ENCODE peak calls at places on chromosomes 5 and 9, in four cellular contexts. One of them, this sample, is unnamed.

GRCh38 chr9:136977223-136978072 is at the start of gene PTGDS:
- DNase-seq in GM12878: no peak
- DNase-seq in HepG2: no peak
- DNase-seq in K562: no peak
- DNase-seq in this sample: no peak

GRCh38 chr5:132916086-132916485 is 42.6 kb downstream of the LEAP2 start:
- DNase-seq in GM12878: no peak
- DNase-seq in HepG2: no peak
- DNase-seq in K562: no peak
- DNase-seq in this sample: no peak

GRCh38 chr5:140547508-140548299 is at the start of gene EIF4EBP3:
- DNase-seq in GM12878: peak
- DNase-seq in HepG2: peak
- DNase-seq in K562: peak
- DNase-seq in this sample: peak

GRCh38 chr5:55418994-55419991 is 111.5 kb downstream of the MTREX start:
- DNase-seq in GM12878: no peak
- DNase-seq in HepG2: peak
- DNase-seq in K562: no peak
- DNase-seq in this sample: no peak

GRCh38 chr5:132825824-132826391 is 4.5 kb downstream of the SHROOM1 start:
- DNase-seq in GM12878: no peak
- DNase-seq in HepG2: no peak
- DNase-seq in K562: no peak
- DNase-seq in this sample: no peak

GRCh38 chr9:133460405-133461175 is 812 bp downstream of the CACFD1 start:
- DNase-seq in GM12878: no peak
- DNase-seq in HepG2: peak
- DNase-seq in K562: peak
- DNase-seq in this sample: peak

GRCh38 chr9:4228142-4228541 is 71.7 kb downstream of the GLIS3 start:
- DNase-seq in GM12878: no peak
- DNase-seq in HepG2: no peak
- DNase-seq in K562: no peak
- DNase-seq in this sample: no peak

GRCh38 chr9:91421022-91421765 is 2.4 kb downstream of the NFIL3 start:
- DNase-seq in GM12878: no peak
- DNase-seq in HepG2: peak
- DNase-seq in K562: no peak
- DNase-seq in this sample: no peak

GRCh38 chr9:130328349-130328801 is 62.8 kb downstream of the HMCN2 start:
- DNase-seq in GM12878: no peak
- DNase-seq in HepG2: no peak
- DNase-seq in K562: no peak
- DNase-seq in this sample: no peak

GRCh38 chr5:89047591-89047990 is 164.6 kb upstream of the MEF2C start:
- DNase-seq in GM12878: no peak
- DNase-seq in HepG2: no peak
- DNase-seq in K562: no peak
- DNase-seq in this sample: no peak

GRCh38 chr9:106707722-106708121 is 155.2 kb upstream of the ZNF462 start:
- DNase-seq in GM12878: no peak
- DNase-seq in HepG2: no peak
- DNase-seq in K562: no peak
- DNase-seq in this sample: no peak

GRCh38 chr9:91056917-91057316 is 255.3 kb downstream of the SYK start:
- DNase-seq in GM12878: no peak
- DNase-seq in HepG2: no peak
- DNase-seq in K562: no peak
- DNase-seq in this sample: no peak

GRCh38 chr5:112238473-112238872 is 180.6 kb downstream of the EPB41L4A start:
- DNase-seq in GM12878: no peak
- DNase-seq in HepG2: no peak
- DNase-seq in K562: peak
- DNase-seq in this sample: peak

GRCh38 chr9:69120380-69121154 is 53.5 kb upstream of the TJP2 start:
- DNase-seq in GM12878: no peak
- DNase-seq in HepG2: peak
- DNase-seq in K562: no peak
- DNase-seq in this sample: peak

GRCh38 chr9:93143830-93144530 is 9.9 kb upstream of the NINJ1 start:
- DNase-seq in GM12878: no peak
- DNase-seq in HepG2: no peak
- DNase-seq in K562: no peak
- DNase-seq in this sample: no peak

GRCh38 chr5:113205807-113206206 is 229.0 kb downstream of the TSSK1B start:
- DNase-seq in GM12878: no peak
- DNase-seq in HepG2: peak
- DNase-seq in K562: no peak
- DNase-seq in this sample: peak

GRCh38 chr9:107087256-107087655 is 195.8 kb upstream of the RAD23B start:
- DNase-seq in GM12878: no peak
- DNase-seq in HepG2: no peak
- DNase-seq in K562: no peak
- DNase-seq in this sample: no peak

GRCh38 chr9:31573561-31573960 is 810.9 kb upstream of the ACO1 start:
- DNase-seq in GM12878: no peak
- DNase-seq in HepG2: no peak
- DNase-seq in K562: no peak
- DNase-seq in this sample: no peak

GRCh38 chr9:103037508-103038477 is 42.7 kb downstream of the CYLC2 start:
- DNase-seq in GM12878: no peak
- DNase-seq in HepG2: no peak
- DNase-seq in K562: no peak
- DNase-seq in this sample: no peak

GRCh38 chr9:92342825-92343488 is 17.2 kb downstream of the CENPP start:
- DNase-seq in GM12878: no peak
- DNase-seq in HepG2: no peak
- DNase-seq in K562: no peak
- DNase-seq in this sample: no peak

GRCh38 chr5:51131266-51131665 is 252.0 kb upstream of the ISL1 start:
- DNase-seq in GM12878: no peak
- DNase-seq in HepG2: no peak
- DNase-seq in K562: no peak
- DNase-seq in this sample: no peak

GRCh38 chr5:37604290-37604689 is 225.2 kb downstream of the WDR70 start:
- DNase-seq in GM12878: no peak
- DNase-seq in HepG2: no peak
- DNase-seq in K562: no peak
- DNase-seq in this sample: no peak

GRCh38 chr5:6492934-6493333 is 44.3 kb downstream of the UBE2QL1 start:
- DNase-seq in GM12878: no peak
- DNase-seq in HepG2: no peak
- DNase-seq in K562: no peak
- DNase-seq in this sample: no peak

GRCh38 chr5:134086943-134087305 is 27.6 kb upstream of the TCF7 start:
- DNase-seq in GM12878: no peak
- DNase-seq in HepG2: no peak
- DNase-seq in K562: no peak
- DNase-seq in this sample: no peak

GRCh38 chr5:138981606-138982005 is 106.5 kb upstream of the LRRTM2 start:
- DNase-seq in GM12878: no peak
- DNase-seq in HepG2: no peak
- DNase-seq in K562: no peak
- DNase-seq in this sample: no peak

GRCh38 chr5:159316519-159317383 is 13.5 kb downstream of the IL12B start:
- DNase-seq in GM12878: no peak
- DNase-seq in HepG2: peak
- DNase-seq in K562: peak
- DNase-seq in this sample: peak

GRCh38 chr5:92421937-92422336 is 1038.8 kb upstream of the ARRDC3 start:
- DNase-seq in GM12878: no peak
- DNase-seq in HepG2: no peak
- DNase-seq in K562: no peak
- DNase-seq in this sample: no peak

GRCh38 chr9:115883467-115884329 is 269.9 kb upstream of the PAPPA start:
- DNase-seq in GM12878: no peak
- DNase-seq in HepG2: peak
- DNase-seq in K562: peak
- DNase-seq in this sample: peak

GRCh38 chr5:431001-431710 is 11.8 kb upstream of the EXOC3 start:
- DNase-seq in GM12878: no peak
- DNase-seq in HepG2: peak
- DNase-seq in K562: peak
- DNase-seq in this sample: peak

GRCh38 chr5:134491841-134492442 is 33.5 kb upstream of the JADE2 start:
- DNase-seq in GM12878: no peak
- DNase-seq in HepG2: no peak
- DNase-seq in K562: no peak
- DNase-seq in this sample: no peak

GRCh38 chr5:140113699-140114263 is at the start of gene PURA:
- DNase-seq in GM12878: peak
- DNase-seq in HepG2: peak
- DNase-seq in K562: peak
- DNase-seq in this sample: peak

DNA sequence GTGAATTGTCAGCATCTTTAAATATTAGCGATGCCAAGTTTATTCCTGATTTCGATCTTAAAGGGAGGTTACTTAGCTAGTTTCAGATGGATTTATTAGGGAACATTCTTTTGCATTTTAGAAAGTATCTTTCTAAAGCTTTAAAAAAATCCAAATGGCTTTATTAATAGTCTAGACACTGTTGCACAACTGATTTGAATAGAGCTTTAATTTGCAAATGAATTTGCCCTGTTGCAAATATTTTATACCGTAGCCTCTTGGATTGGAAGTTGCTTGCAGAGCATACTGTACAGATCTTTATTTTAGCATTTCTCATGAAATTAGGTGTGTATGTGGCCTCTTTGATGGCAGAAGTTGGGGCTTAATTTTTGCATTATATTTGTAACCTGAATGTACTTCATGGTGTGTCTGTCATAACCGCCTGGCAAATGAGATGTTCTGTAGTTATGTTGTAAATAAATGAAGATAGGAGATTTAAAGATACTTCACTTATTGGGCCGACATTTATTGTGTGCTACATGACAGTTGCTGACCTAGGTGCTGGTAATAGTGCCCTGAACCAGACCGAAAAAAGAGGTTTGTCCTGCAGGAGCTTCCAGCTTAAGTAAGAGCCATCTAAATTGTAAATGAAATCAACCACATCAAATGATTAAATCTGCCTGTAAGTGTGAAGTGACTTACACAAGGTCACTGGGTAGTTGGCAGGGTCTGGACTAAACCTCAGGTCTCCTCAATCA is 1.8 kb downstream of the TCERG1 start:
- DNase-seq in GM12878: no peak
- DNase-seq in HepG2: no peak
- DNase-seq in K562: no peak
- DNase-seq in this sample: no peak
- TF ChIP-seq CHD4 in GM12878: no peak
- TF ChIP-seq CHD4 in HepG2: no peak
- TF ChIP-seq CHD4 in K562: no peak
- TF ChIP-seq CHD4 in this sample: no peak

GRCh38 chr5:177426566-177427210 is at the start of gene GRK6:
- DNase-seq in GM12878: no peak
- DNase-seq in HepG2: no peak
- DNase-seq in K562: peak
- DNase-seq in this sample: no peak
- TF ChIP-seq POLR2A in GM12878: no peak
- TF ChIP-seq POLR2A in HepG2: no peak
- TF ChIP-seq POLR2A in K562: no peak
- TF ChIP-seq POLR2A in this sample: peak

DNA sequence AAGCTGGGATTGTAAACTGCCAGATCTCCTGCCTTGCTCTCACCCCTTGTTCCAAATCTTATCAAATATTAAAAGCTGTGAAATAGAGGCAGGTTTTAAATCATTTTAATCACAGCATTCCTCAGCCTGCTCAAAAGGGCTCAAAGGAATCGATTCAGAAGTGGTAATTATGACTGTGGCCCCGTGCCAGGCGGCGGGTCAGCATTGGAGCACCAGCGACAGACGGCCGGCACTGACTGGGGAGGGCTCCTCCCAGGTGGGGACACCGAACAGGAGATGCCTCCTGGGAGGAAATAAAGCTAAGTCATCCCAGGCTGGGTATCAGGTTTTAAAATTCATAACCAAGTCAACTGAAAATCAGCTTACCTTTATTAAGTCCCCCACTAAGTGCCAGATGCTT is 66.7 kb downstream of the KCNIP1 start:
- DNase-seq in GM12878: no peak
- DNase-seq in HepG2: no peak
- DNase-seq in K562: no peak
- DNase-seq in this sample: no peak
- TF ChIP-seq CHD4 in GM12878: no peak
- TF ChIP-seq CHD4 in HepG2: no peak
- TF ChIP-seq CHD4 in K562: no peak
- TF ChIP-seq CHD4 in this sample: no peak

GRCh38 chr5:59756373-59757035 is 137.0 kb downstream of the PDE4D start:
- DNase-seq in GM12878: no peak
- DNase-seq in HepG2: peak
- DNase-seq in K562: no peak
- DNase-seq in this sample: no peak
- TF ChIP-seq POLR2A in GM12878: no peak
- TF ChIP-seq POLR2A in HepG2: no peak
- TF ChIP-seq POLR2A in K562: no peak
- TF ChIP-seq POLR2A in this sample: no peak

DNA sequence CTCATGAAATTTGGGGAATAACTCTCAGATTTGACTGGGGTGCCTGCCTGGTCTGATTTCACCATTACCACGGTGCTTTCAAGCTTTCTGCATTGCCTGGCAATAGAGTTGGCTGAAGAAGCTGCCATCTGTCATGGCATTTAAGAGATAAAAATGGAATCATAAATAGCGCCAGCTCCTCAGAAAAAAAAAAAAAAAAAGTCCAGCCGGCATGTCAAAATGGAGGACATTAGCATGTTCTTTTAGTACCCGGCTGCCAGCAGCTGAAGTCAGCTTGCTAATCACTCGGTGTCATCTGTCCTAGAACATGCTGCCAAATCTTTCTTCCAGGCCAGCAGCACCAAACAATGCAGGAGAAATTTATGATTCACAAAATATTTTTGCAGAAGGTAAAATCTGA is 57.7 kb upstream of the CER1 start:
- DNase-seq in GM12878: no peak
- DNase-seq in HepG2: no peak
- DNase-seq in K562: no peak
- DNase-seq in this sample: no peak
- TF ChIP-seq CHD4 in GM12878: no peak
- TF ChIP-seq CHD4 in HepG2: no peak
- TF ChIP-seq CHD4 in K562: no peak
- TF ChIP-seq CHD4 in this sample: no peak

GRCh38 chr9:95507456-95508241 is 9.1 kb downstream of the PTCH1 start:
- DNase-seq in GM12878: no peak
- DNase-seq in HepG2: peak
- DNase-seq in K562: peak
- DNase-seq in this sample: peak

GRCh38 chr9:95508242-95508967 is 8.4 kb downstream of the PTCH1 start:
- DNase-seq in GM12878: no peak
- DNase-seq in HepG2: no peak
- DNase-seq in K562: peak
- DNase-seq in this sample: peak

GRCh38 chr9:95509851-95510529 is 6.8 kb downstream of the PTCH1 start:
- DNase-seq in GM12878: no peak
- DNase-seq in HepG2: no peak
- DNase-seq in K562: peak
- DNase-seq in this sample: no peak

GRCh38 chr9:95510610-95511231 is 6.0 kb downstream of the PTCH1 start:
- DNase-seq in GM12878: peak
- DNase-seq in HepG2: peak
- DNase-seq in K562: peak
- DNase-seq in this sample: peak

GRCh38 chr9:95508968-95509850 is 7.6 kb downstream of the PTCH1 start:
- DNase-seq in GM12878: peak
- DNase-seq in HepG2: peak
- DNase-seq in K562: peak
- DNase-seq in this sample: peak
- TF ChIP-seq POLR2A in GM12878: no peak
- TF ChIP-seq POLR2A in HepG2: no peak
- TF ChIP-seq POLR2A in K562: no peak
- TF ChIP-seq POLR2A in this sample: no peak

This sample was measured in A549.